ENCODE peak calls at places on chromosomes 3 and 15, in four cellular contexts. O is A549, N is T-helper 2 cell, V is bronchial epithelial cell. G is an unnamed sample.

GRCh38 chr3:110074095-110074494 is 736.7 kb upstream of the DPPA4 start:
- DNase-seq in O (no peak), N (no peak), V (no peak), G (no peak)

GRCh38 chr3:41244620-41245336 is 45.5 kb downstream of the CTNNB1 start:
- DNase-seq in V (no peak), N (no peak), O (no peak), G (no peak)

GRCh38 chr15:49290204-49290603 is 120.2 kb downstream of the GALK2 start:
- DNase-seq in N (no peak), O (no peak), V (no peak), G (no peak)

GRCh38 chr3:195544634-195545033 is 1.5 kb upstream of the PPP1R2 start:
- DNase-seq in N (no peak), V (no peak), O (no peak), G (no peak)

GRCh38 chr3:63984391-63984790 is 38.9 kb downstream of the PSMD6 start:
- DNase-seq in O (no peak), V (no peak), N (peak), G (no peak)

GRCh38 chr15:75203908-75204263 is 2.2 kb downstream of the C15orf39 start:
- DNase-seq in V (no peak), O (no peak), N (peak), G (no peak)

GRCh38 chr3:129650256-129650872 is 43.9 kb upstream of the PLXND1 start:
- DNase-seq in O (peak), V (peak), N (peak), G (peak)

GRCh38 chr3:160330690-160331089 is 68.3 kb downstream of the IFT80 start:
- DNase-seq in N (no peak), O (no peak), V (no peak), G (no peak)

GRCh38 chr3:72798552-72799195 is 49.6 kb downstream of the SHQ1 start:
- DNase-seq in O (no peak), V (no peak), N (no peak), G (no peak)

GRCh38 chr3:59433546-59433945 is 383.7 kb upstream of the CFAP20DC start:
- DNase-seq in O (no peak), V (no peak), N (no peak), G (no peak)